ENCODE peak calls at places on chromosomes 1 and 21, in five cellular contexts. M is A549, F is IMR-90, U is heart left ventricle, N is esophagus squamous epithelium. P is an unnamed sample.

GRCh38 chr1:77509051-77509492 is 173.4 kb downstream of the ZZZ3 start:
- DNase-seq in N (no peak), M (no peak), U (no peak), F (no peak), P (no peak)

GRCh38 chr1:35589516-35590427 is 16.7 kb downstream of the TFAP2E start:
- DNase-seq in F (no peak), M (no peak), U (no peak), N (no peak), P (no peak)

GRCh38 chr1:31976401-31976800 is 37.3 kb upstream of the KHDRBS1 start:
- DNase-seq in N (no peak), U (no peak), M (no peak), F (peak; percentile 51), P (no peak)

GRCh38 chr1:10941891-10942541 is 70.4 kb upstream of the TARDBP start:
- DNase-seq in U (peak; percentile 77), M (peak; percentile 71), F (no peak), N (no peak), P (no peak)

GRCh38 chr1:224177356-224177999 is 5.6 kb upstream of the DEGS1 start:
- DNase-seq in F (no peak), M (no peak), N (no peak), U (no peak), P (no peak)

GRCh38 chr21:25949701-25950100 is 214.9 kb downstream of the GABPA start:
- DNase-seq in F (no peak), N (no peak), U (no peak), M (no peak), P (no peak)

GRCh38 chr1:181057079-181057478 is 23.3 kb downstream of the MR1 start:
- DNase-seq in F (no peak), N (no peak), U (no peak), M (no peak), P (no peak)

GRCh38 chr1:55285849-55286248 is 70.7 kb upstream of the USP24 start:
- DNase-seq in F (no peak), U (no peak), M (no peak), N (no peak), P (no peak)

GRCh38 chr1:183198463-183198862 is 12.4 kb downstream of the LAMC2 start:
- DNase-seq in U (no peak), F (peak; percentile 98), N (no peak), M (no peak), P (no peak)

GRCh38 chr21:10640446-10640845 is 119.1 kb downstream of the TPTE start:
- DNase-seq in U (no peak), F (no peak), N (no peak), M (no peak), P (no peak)

GRCh38 chr1:110673197-110673701 is 1.5 kb downstream of the KCNA3 start:
- DNase-seq in F (no peak), N (no peak), U (peak; percentile 47), M (no peak), P (no peak)

GRCh38 chr1:73065585-73065984 is 783.2 kb upstream of the NEGR1 start:
- DNase-seq in F (no peak), N (no peak), U (no peak), M (no peak), P (no peak)

GRCh38 chr1:20634594-20635084 is 1.4 kb downstream of the PINK1 start:
- DNase-seq in N (no peak), F (peak; percentile 25), U (no peak), M (no peak), P (peak; percentile 72)

GRCh38 chr1:192539450-192540132 is 36.0 kb upstream of the RGS1 start:
- DNase-seq in F (peak; percentile 98), M (peak; percentile 58), U (no peak), N (no peak), P (no peak)

GRCh38 chr21:40841524-40842196 is 5.3 kb downstream of the DSCAM start:
- DNase-seq in F (no peak), M (peak; percentile 3), U (no peak), N (no peak), P (no peak)

GRCh38 chr1:237141471-237141870 is 99.5 kb downstream of the RYR2 start:
- DNase-seq in N (no peak), F (no peak), M (no peak), U (peak; percentile 22), P (no peak)

GRCh38 chr1:13699936-13700520 is at the start of gene PRDM2:
- DNase-seq in U (peak; percentile 84), F (peak; percentile 17), M (peak; percentile 21), N (no peak), P (peak; percentile 70)
- TF ChIP-seq POLR2A in U (no peak), F (no peak), M (peak; percentile 32), N (no peak), P (no peak)

DNA sequence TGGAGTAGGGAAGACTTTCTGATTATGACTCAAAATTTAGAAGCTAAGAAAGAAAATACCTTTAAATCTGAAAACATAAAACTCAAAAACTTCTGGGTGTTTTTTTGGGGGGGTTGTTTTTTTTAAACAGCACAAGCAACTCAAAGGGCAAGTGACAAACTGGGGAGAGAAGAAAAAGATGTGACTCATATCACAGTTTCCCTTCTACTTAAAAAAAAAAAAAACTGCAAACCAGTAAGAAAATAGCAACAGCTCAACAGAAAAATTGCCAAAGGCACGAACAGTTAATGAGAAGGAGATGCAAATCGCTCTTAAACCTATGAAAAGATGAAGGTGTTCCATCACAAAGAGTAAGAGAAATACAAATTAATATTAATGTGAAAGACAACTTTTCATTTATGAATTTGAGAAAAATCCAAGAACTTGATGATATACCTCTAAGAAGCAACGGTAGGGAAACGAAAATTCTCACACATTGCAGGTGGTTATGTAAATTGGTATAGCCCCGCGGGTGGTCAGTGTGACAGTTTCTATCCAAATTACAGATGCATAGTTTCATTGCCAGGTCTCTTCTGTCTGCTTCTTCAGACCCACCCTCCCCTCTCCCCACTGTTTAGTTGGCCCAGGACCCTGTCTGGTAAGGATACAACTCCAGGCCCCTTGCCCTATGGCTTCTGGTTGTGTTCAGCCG is 9.0 kb downstream of the IFNAR2 start:
- DNase-seq in U (no peak), M (no peak), N (no peak), F (no peak), P (no peak)
- H3K27ac ChIP-seq in U (no peak overlapping the region), M (no peak overlapping the region), N (no peak overlapping the region), F (no peak overlapping the region), P (no peak overlapping the region)

GRCh38 chr1:58849556-58849955 is 65.7 kb upstream of the JUN start:
- DNase-seq in N (no peak), F (no peak), M (no peak), U (no peak), P (no peak)
- H3K4me3 ChIP-seq in N (no peak overlapping the region), F (no peak overlapping the region), M (no peak overlapping the region), U (no peak overlapping the region), P (no peak overlapping the region)

GRCh38 chr1:19484338-19484792 is 974 bp downstream of the CAPZB start:
- DNase-seq in U (no peak), F (no peak), M (no peak), N (no peak), P (no peak)

GRCh38 chr1:19483691-19484090 is 1.6 kb downstream of the CAPZB start:
- DNase-seq in U (no peak), M (no peak), F (no peak), N (no peak), P (no peak)

GRCh38 chr1:19485362-19486187 is at the start of gene CAPZB:
- DNase-seq in N (peak; percentile 63), M (peak; percentile 83), U (peak; percentile 98), F (peak; percentile 81), P (peak; percentile 94)

GRCh38 chr1:19483261-19483660 is 2.1 kb downstream of the CAPZB start:
- DNase-seq in F (no peak), M (no peak), N (no peak), U (no peak), P (no peak)

GRCh38 chr1:19484793-19485361 is 462 bp downstream of the CAPZB start:
- DNase-seq in U (no peak), M (peak; percentile 23), N (no peak), F (no peak), P (no peak)
- TF ChIP-seq POLR2A in U (no peak), M (no peak), N (no peak), F (no peak), P (no peak)

GRCh38 chr1:22749919-22750670 is 39.5 kb downstream of the EPHB2 start:
- DNase-seq in U (no peak), M (peak; percentile 65), F (peak; percentile 98), N (no peak), P (no peak)

GRCh38 chr1:22749503-22749902 is 38.9 kb downstream of the EPHB2 start:
- DNase-seq in N (no peak), F (no peak), U (no peak), M (no peak), P (no peak)

GRCh38 chr1:22752339-22752738 is 41.7 kb downstream of the EPHB2 start:
- DNase-seq in N (no peak), F (no peak), M (no peak), U (no peak), P (no peak)

GRCh38 chr1:22751124-22751531 is 40.5 kb downstream of the EPHB2 start:
- DNase-seq in M (no peak), F (no peak), N (no peak), U (no peak), P (no peak)

DNA sequence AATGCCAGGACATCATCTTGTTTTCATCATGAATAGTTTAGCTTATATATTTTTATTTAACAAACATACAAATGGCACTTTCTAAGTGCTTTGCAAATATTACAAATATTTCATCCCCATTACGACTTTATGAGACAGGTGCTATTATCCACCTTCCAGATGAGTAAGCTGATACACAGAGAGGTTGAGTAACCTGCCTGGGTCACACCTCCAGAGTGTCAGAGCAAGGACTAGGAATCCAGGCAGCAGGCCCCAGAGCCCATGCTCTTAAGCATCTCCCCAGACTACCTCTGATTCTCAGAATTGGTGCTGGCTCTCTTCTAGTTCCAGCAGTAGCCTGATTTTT is 40.0 kb downstream of the EPHB2 start:
- DNase-seq in U (no peak), M (peak; percentile 35), N (no peak), F (no peak), P (no peak)
- H3K27ac ChIP-seq in U (no peak overlapping the region), M (peak overlapping the region; percentile 95), N (peak overlapping the region; percentile 39), F (no peak overlapping the region), P (peak overlapping the region; percentile 65)

GRCh38 chr1:230210326-230210978 is 143.4 kb downstream of the GALNT2 start:
- DNase-seq in F (peak; percentile 28), U (no peak), M (no peak), N (no peak), P (no peak)
- H3K4me3 ChIP-seq in F (no peak overlapping the region), U (no peak overlapping the region), M (no peak overlapping the region), N (no peak overlapping the region), P (no peak overlapping the region)

GRCh38 chr1:19191811-19192210 is 18.3 kb downstream of the UBR4 start:
- DNase-seq in F (no peak), M (no peak), U (no peak), N (no peak), P (no peak)

GRCh38 chr1:19185976-19186375 is 24.1 kb downstream of the UBR4 start:
- DNase-seq in F (no peak), N (no peak), U (no peak), M (no peak), P (no peak)

GRCh38 chr1:19189270-19189669 is 20.8 kb downstream of the UBR4 start:
- DNase-seq in M (no peak), N (no peak), U (no peak), F (no peak), P (no peak)

GRCh38 chr1:19190468-19190867 is 19.6 kb downstream of the UBR4 start:
- DNase-seq in M (no peak), N (no peak), U (no peak), F (no peak), P (no peak)

GRCh38 chr1:19187852-19188251 is 22.2 kb downstream of the UBR4 start:
- DNase-seq in M (no peak), F (no peak), N (no peak), U (no peak), P (no peak)
- TF ChIP-seq POLR2A in M (no peak), F (no peak), N (no peak), U (no peak), P (no peak)